ENCODE peak calls at places on chromosomes 13 and 19, in nine cellular contexts. R is Calu3; D is activated T-cell treated with anti-CD3 and anti-CD28 coated beads, Interleukin-2, amount 50 U/mL, for 72 hours; Y is activated T-helper 2 cell treated with anti-CD3 and anti-CD28 coated beads, Interferon-gamma antibody, Interleukin-2, Interleukin-4, amounts not matched to agents 10 μg/mL and 5 μg/mL and 100 μg/mL, durations not matched to agents 14 hours and 24 hours and 36 hours; L is stimulated activated CD4-positive, alpha-beta T cell treated with anti-CD3 and anti-CD28 coated beads, Interleukin-15, amount 100 ng/mL, for 1 hour; J is T47D; M is DMS79 treated with DMSO at 0.1 percent for 48 hours; N is WTC11; I is choroid plexus epithelial cell. K is an unnamed sample.

GRCh38 chr19:3243851-3244700 is 19.6 kb downstream of the CELF5 start:
- DNase-seq in R (peak; percentile 34), D (peak; percentile 57), Y (peak; percentile 46), L (no peak), J (no peak), M (no peak), N (peak; percentile 69), I (peak; percentile 53), K (no peak)

GRCh38 chr13:33483471-33483870 is 197.9 kb upstream of the STARD13 start:
- DNase-seq in R (no peak), D (no peak), Y (no peak), L (no peak), J (no peak), M (no peak), N (no peak), I (no peak), K (no peak)

GRCh38 chr19:47097396-47098217 is 16.0 kb downstream of the ZC3H4 start:
- DNase-seq in R (peak; percentile 39), D (no peak), Y (no peak), L (no peak), J (no peak), M (no peak), N (no peak), I (no peak), K (no peak)

GRCh38 chr19:18203408-18203862 is 407 bp downstream of the RAB3A start:
- DNase-seq in R (no peak), D (no peak), Y (no peak), L (no peak), J (no peak), M (no peak), N (no peak), I (no peak), K (no peak)

GRCh38 chr19:4877753-4878490 is 10.5 kb upstream of the PLIN3 start:
- DNase-seq in R (no peak), D (no peak), Y (no peak), L (no peak), J (no peak), M (no peak), N (no peak), I (no peak), K (no peak)

GRCh38 chr19:3608750-3609322 is 2.2 kb upstream of the TBXA2R start:
- DNase-seq in R (no peak), D (no peak), Y (no peak), L (no peak), J (no peak), M (no peak), N (no peak), I (peak; percentile 76), K (no peak)

GRCh38 chr13:40408602-40409001 is 257.8 kb downstream of the FOXO1 start:
- DNase-seq in R (no peak), D (no peak), Y (no peak), L (no peak), J (no peak), M (no peak), N (no peak), I (peak; percentile 49), K (no peak)

GRCh38 chr13:23810842-23811241 is 78.4 kb downstream of the MIPEP start:
- DNase-seq in R (peak; percentile 6), D (no peak), Y (no peak), L (no peak), J (no peak), M (no peak), N (peak; percentile 13), I (peak; percentile 31), K (no peak)

GRCh38 chr19:18487576-18488402 is 34.1 kb downstream of the ELL start:
- DNase-seq in R (no peak), D (no peak), Y (no peak), L (no peak), J (no peak), M (no peak), N (no peak), I (no peak), K (no peak)

K was measured in activated gamma-delta T cell.